ENCODE peak calls at places on chromosomes 5 and 9, in five cellular contexts. One of them, this sample, is unnamed.

GRCh38 chr9:20941177-20941690 is 90.2 kb downstream of the HACD4 start:
- DNase-seq in H1: peak; percentile 57
- DNase-seq in HepG2: peak; percentile 63
- DNase-seq in SK-N-SH: peak; percentile 63
- DNase-seq in NT2/D1: peak; percentile 81
- DNase-seq in this sample: peak; percentile 62

GRCh38 chr9:133874061-133874638 is 118.0 kb downstream of the VAV2 start:
- DNase-seq in NT2/D1: no peak
- DNase-seq in HepG2: no peak
- DNase-seq in SK-N-SH: peak; percentile 80
- DNase-seq in H1: no peak
- DNase-seq in this sample: peak; percentile 73

GRCh38 chr5:181060924-181061323 is 20.9 kb downstream of the BTNL9 start:
- DNase-seq in HepG2: no peak
- DNase-seq in NT2/D1: no peak
- DNase-seq in H1: no peak
- DNase-seq in SK-N-SH: no peak
- DNase-seq in this sample: no peak

GRCh38 chr5:154215931-154216330 is 25.4 kb downstream of the GALNT10 start:
- DNase-seq in NT2/D1: no peak
- DNase-seq in HepG2: no peak
- DNase-seq in H1: no peak
- DNase-seq in SK-N-SH: no peak
- DNase-seq in this sample: no peak

GRCh38 chr9:126925876-126926275 is 11.3 kb downstream of the RALGPS1 start:
- DNase-seq in H1: no peak
- DNase-seq in NT2/D1: no peak
- DNase-seq in SK-N-SH: no peak
- DNase-seq in HepG2: no peak
- DNase-seq in this sample: no peak

GRCh38 chr5:3385874-3386536 is 209.6 kb upstream of the IRX1 start:
- DNase-seq in H1: no peak
- DNase-seq in NT2/D1: no peak
- DNase-seq in HepG2: no peak
- DNase-seq in SK-N-SH: no peak
- DNase-seq in this sample: no peak

GRCh38 chr5:113061851-113062631 is 85.4 kb downstream of the DCP2 start:
- DNase-seq in SK-N-SH: peak; percentile 33
- DNase-seq in NT2/D1: no peak
- DNase-seq in HepG2: no peak
- DNase-seq in H1: no peak
- DNase-seq in this sample: no peak

GRCh38 chr9:1018121-1018520 is 32.0 kb upstream of the DMRT2 start:
- DNase-seq in SK-N-SH: no peak
- DNase-seq in H1: peak; percentile 65
- DNase-seq in NT2/D1: peak; percentile 13
- DNase-seq in HepG2: peak; percentile 35
- DNase-seq in this sample: peak; percentile 13

GRCh38 chr5:13357937-13358336 is 586.6 kb downstream of the DNAH5 start:
- DNase-seq in NT2/D1: no peak
- DNase-seq in H1: no peak
- DNase-seq in SK-N-SH: no peak
- DNase-seq in HepG2: no peak
- DNase-seq in this sample: no peak

GRCh38 chr5:124043456-124043855 is 531.5 kb downstream of the CSNK1G3 start:
- DNase-seq in H1: no peak
- DNase-seq in NT2/D1: peak; percentile 13
- DNase-seq in HepG2: peak; percentile 2
- DNase-seq in SK-N-SH: peak; percentile 2
- DNase-seq in this sample: peak; percentile 28

GRCh38 chr9:79580065-79580464 is 8.3 kb downstream of the TLE4 start:
- DNase-seq in NT2/D1: no peak
- DNase-seq in HepG2: no peak
- DNase-seq in SK-N-SH: no peak
- DNase-seq in H1: no peak
- DNase-seq in this sample: no peak
- TF ChIP-seq YY1 in NT2/D1: no peak
- TF ChIP-seq YY1 in HepG2: no peak
- TF ChIP-seq YY1 in SK-N-SH: no peak
- TF ChIP-seq YY1 in H1: no peak
- TF ChIP-seq YY1 in this sample: no peak

GRCh38 chr9:14692536-14692917 is 705 bp downstream of the ZDHHC21 start:
- DNase-seq in H1: no peak
- DNase-seq in NT2/D1: no peak
- DNase-seq in HepG2: peak; percentile 4
- DNase-seq in SK-N-SH: no peak
- DNase-seq in this sample: no peak

GRCh38 chr9:14686168-14686567 is 7.1 kb downstream of the ZDHHC21 start:
- DNase-seq in HepG2: no peak
- DNase-seq in NT2/D1: no peak
- DNase-seq in SK-N-SH: no peak
- DNase-seq in H1: no peak
- DNase-seq in this sample: no peak

GRCh38 chr9:14690986-14691730 is 2.1 kb downstream of the ZDHHC21 start:
- DNase-seq in HepG2: no peak
- DNase-seq in H1: no peak
- DNase-seq in NT2/D1: no peak
- DNase-seq in SK-N-SH: no peak
- DNase-seq in this sample: no peak

GRCh38 chr9:14687042-14687719 is 6.1 kb downstream of the ZDHHC21 start:
- DNase-seq in SK-N-SH: no peak
- DNase-seq in NT2/D1: no peak
- DNase-seq in H1: no peak
- DNase-seq in HepG2: no peak
- DNase-seq in this sample: no peak
- TF ChIP-seq YY1 in SK-N-SH: no peak
- TF ChIP-seq YY1 in NT2/D1: no peak
- TF ChIP-seq YY1 in H1: no peak
- TF ChIP-seq YY1 in HepG2: no peak
- TF ChIP-seq YY1 in this sample: no peak

DNA sequence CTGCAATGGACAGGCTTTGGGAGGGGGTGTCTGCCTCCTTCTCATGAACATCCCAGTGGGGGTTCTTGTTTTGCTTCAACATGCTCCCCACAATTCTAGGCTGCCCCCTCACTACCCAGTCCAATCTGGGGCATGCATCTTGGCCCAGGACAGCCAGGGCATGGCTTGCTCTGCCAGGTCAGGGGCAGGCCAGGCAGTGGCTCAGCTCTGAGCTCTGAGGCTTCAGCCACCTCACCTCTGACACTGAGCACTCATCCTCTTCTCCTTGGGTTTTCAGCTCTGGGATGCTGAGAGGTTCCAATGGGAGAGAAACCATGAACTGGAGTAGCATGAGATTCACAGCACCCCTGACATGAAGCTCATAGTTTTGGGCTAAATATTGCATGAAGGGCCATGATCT is 11.8 kb downstream of the SLC25A48 start:
- DNase-seq in NT2/D1: no peak
- DNase-seq in H1: no peak
- DNase-seq in HepG2: no peak
- DNase-seq in SK-N-SH: no peak
- DNase-seq in this sample: no peak
- TF ChIP-seq YY1 in NT2/D1: no peak
- TF ChIP-seq YY1 in H1: no peak
- TF ChIP-seq YY1 in HepG2: no peak
- TF ChIP-seq YY1 in SK-N-SH: no peak
- TF ChIP-seq YY1 in this sample: no peak

DNA sequence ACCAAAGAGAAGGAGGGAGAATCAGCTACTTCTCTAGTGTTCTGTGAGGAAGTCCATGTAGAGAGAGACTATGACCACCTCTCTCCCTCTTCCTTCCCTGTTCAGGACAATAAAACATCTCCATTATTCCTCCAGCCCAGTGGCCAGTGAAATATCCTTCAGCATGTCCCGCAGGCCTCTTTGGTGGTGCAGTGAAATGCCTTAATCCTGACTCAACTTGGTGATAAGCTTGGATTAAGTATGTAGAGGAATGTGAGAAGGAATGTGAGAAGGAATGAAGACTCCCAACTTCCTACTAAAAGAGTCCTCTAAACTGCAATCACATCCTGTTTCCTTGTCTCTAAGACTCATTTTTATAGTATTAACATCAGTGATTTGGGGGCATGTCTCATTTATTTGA is 167.3 kb downstream of the TRPM3 start:
- DNase-seq in SK-N-SH: no peak
- DNase-seq in HepG2: no peak
- DNase-seq in H1: no peak
- DNase-seq in NT2/D1: peak; percentile 46
- DNase-seq in this sample: peak; percentile 2
- TF ChIP-seq YY1 in SK-N-SH: no peak
- TF ChIP-seq YY1 in HepG2: no peak
- TF ChIP-seq YY1 in H1: no peak
- TF ChIP-seq YY1 in NT2/D1: no peak
- TF ChIP-seq YY1 in this sample: no peak

GRCh38 chr5:42740920-42741319 is 15.7 kb upstream of the CCDC152 start:
- DNase-seq in HepG2: no peak
- DNase-seq in SK-N-SH: no peak
- DNase-seq in H1: no peak
- DNase-seq in NT2/D1: no peak
- DNase-seq in this sample: no peak

GRCh38 chr5:42749020-42749419 is 7.6 kb upstream of the CCDC152 start:
- DNase-seq in HepG2: no peak
- DNase-seq in SK-N-SH: no peak
- DNase-seq in NT2/D1: no peak
- DNase-seq in H1: no peak
- DNase-seq in this sample: no peak

GRCh38 chr5:42745856-42746255 is 10.8 kb upstream of the CCDC152 start:
- DNase-seq in H1: no peak
- DNase-seq in HepG2: no peak
- DNase-seq in SK-N-SH: no peak
- DNase-seq in NT2/D1: no peak
- DNase-seq in this sample: no peak

GRCh38 chr5:42750507-42750906 is 6.1 kb upstream of the CCDC152 start:
- DNase-seq in HepG2: no peak
- DNase-seq in H1: no peak
- DNase-seq in NT2/D1: no peak
- DNase-seq in SK-N-SH: no peak
- DNase-seq in this sample: no peak

DNA sequence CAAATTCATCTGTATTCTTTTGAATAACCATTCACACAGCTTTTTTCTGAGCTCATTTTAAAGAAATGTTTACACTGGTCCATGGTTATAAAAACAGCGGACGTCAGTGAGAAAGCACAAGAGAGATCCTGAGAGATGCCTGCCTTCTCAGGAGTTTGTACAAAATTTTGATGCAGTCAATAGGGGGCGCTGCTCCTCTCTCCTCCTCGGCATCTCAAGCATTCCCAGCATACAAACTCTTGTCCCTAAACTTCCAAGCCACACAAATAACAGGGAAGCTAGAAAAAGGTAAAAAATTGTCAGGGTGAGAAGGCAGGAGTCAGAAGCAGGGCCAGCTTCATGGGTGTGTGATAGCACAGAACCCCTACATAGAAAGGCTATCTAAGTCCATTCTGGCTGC is 11.2 kb upstream of the CCDC152 start:
- DNase-seq in H1: peak; percentile 83
- DNase-seq in NT2/D1: peak; percentile 20
- DNase-seq in SK-N-SH: no peak
- DNase-seq in HepG2: peak; percentile 14
- DNase-seq in this sample: peak; percentile 13
- TF ChIP-seq YY1 in H1: no peak
- TF ChIP-seq YY1 in NT2/D1: no peak
- TF ChIP-seq YY1 in SK-N-SH: no peak
- TF ChIP-seq YY1 in HepG2: no peak
- TF ChIP-seq YY1 in this sample: no peak

DNA sequence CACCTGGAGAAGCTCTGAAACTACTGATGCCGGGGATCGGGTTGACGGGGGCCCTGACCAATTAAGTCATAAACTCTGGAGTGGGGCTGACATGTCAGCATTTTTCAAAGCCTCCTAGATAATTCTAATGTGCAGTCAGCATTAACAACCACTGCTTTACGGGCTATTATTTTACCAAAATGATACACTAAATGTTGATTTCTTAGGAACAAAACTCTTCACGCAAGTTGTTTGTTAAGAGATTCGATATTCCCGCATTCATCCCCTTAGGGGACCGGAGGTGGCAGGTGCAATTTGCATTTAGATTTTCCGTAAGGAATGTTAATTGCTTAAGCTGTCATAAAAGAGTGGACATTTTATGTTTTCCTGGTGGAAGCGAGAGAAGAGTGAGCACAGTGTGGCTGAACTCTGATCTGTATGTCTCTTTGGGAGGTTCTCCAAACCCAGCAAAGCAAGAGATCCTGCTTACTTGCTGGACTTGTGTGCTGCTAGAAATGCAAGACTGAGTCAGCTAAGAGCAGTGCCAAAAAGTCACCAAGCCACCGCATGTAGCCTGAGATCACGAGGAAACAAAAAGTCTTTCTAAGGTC is 77.6 kb downstream of the UGCG start:
- DNase-seq in H1: no peak
- DNase-seq in HepG2: no peak
- DNase-seq in SK-N-SH: no peak
- DNase-seq in NT2/D1: no peak
- DNase-seq in this sample: no peak
- TF ChIP-seq YY1 in H1: no peak
- TF ChIP-seq YY1 in HepG2: no peak
- TF ChIP-seq YY1 in SK-N-SH: no peak
- TF ChIP-seq YY1 in NT2/D1: no peak
- TF ChIP-seq YY1 in this sample: no peak

GRCh38 chr5:43729846-43730478 is 127.0 kb downstream of the NNT start:
- DNase-seq in H1: no peak
- DNase-seq in NT2/D1: no peak
- DNase-seq in SK-N-SH: no peak
- DNase-seq in HepG2: peak; percentile 15
- DNase-seq in this sample: peak; percentile 7
- TF ChIP-seq YY1 in H1: no peak
- TF ChIP-seq YY1 in NT2/D1: no peak
- TF ChIP-seq YY1 in SK-N-SH: no peak
- TF ChIP-seq YY1 in HepG2: no peak
- TF ChIP-seq YY1 in this sample: no peak

DNA sequence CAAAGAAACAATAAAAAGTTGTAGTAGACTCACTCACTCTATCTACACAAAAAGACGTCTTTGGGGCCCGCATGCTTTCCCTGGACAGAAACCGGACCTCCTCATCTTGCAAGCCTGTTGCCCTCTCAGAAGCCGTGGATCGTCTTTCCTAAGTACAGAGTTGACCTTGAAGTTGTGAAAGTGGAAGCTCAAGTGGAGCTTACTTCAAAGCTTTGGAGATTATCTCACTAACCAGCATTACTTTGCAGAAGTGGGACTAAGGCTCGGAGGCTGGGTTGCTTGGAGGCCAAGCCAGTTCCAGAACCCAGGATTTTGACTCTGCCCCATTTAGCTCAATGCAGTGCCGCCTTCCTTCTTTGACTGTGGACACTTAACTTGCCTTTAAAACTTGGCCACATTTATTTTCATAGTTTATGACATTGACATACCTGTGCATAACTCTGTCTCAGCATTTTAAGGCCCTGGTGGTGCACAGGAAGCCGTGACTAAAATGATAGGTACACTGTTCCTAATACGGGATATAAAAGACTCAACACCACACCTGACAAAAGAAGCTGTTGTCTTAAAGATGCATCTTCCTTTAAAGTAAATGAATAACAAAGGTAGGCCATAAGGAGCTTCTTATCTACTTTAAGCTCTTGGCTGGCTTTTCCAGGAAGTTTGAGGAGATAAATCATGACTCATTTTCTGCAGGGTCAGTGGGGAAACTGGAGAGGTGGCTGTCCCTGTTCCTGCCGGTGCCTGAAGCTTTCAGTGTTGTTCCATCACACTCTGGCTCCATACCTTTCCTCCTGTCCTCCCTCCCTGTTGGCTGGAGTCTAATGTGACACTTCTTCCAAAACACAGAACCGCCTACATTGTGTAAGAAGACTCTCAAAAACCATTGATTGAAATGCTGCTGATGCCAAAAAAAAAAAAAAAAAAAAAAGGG is 10.7 kb downstream of the SLC25A25 start:
- DNase-seq in HepG2: no peak
- DNase-seq in H1: no peak
- DNase-seq in NT2/D1: no peak
- DNase-seq in SK-N-SH: no peak
- DNase-seq in this sample: peak; percentile 79
- TF ChIP-seq YY1 in HepG2: no peak
- TF ChIP-seq YY1 in H1: no peak
- TF ChIP-seq YY1 in NT2/D1: no peak
- TF ChIP-seq YY1 in SK-N-SH: no peak
- TF ChIP-seq YY1 in this sample: no peak